ENCODE peak calls at places on chromosomes 11 and 22, in four cellular contexts. One of them, this sample, is unnamed.

GRCh38 chr22:37431811-37432707 is 4.8 kb upstream of the ELFN2 start:
- DNase-seq in kidney tubule cell: peak; percentile 100
- DNase-seq in stimulated activated naive B cell treated with anti-CD40 and anti-IgM and Interleukin-4, amounts not matched to agents 10 μg/mL and 1 μg/mL and 100 μg/mL, for 72 hours: no peak
- DNase-seq in SK-MEL-5: peak; percentile 44
- DNase-seq in this sample: no peak

GRCh38 chr11:112051768-112052167 is 22.0 kb downstream of the PIH1D2 start:
- DNase-seq in kidney tubule cell: no peak
- DNase-seq in stimulated activated naive B cell treated with anti-CD40 and anti-IgM and Interleukin-4, amounts not matched to agents 10 μg/mL and 1 μg/mL and 100 μg/mL, for 72 hours: no peak
- DNase-seq in SK-MEL-5: no peak
- DNase-seq in this sample: no peak

GRCh38 chr11:43377380-43377779 is 18.7 kb downstream of the TTC17 start:
- DNase-seq in kidney tubule cell: no peak
- DNase-seq in stimulated activated naive B cell treated with anti-CD40 and anti-IgM and Interleukin-4, amounts not matched to agents 10 μg/mL and 1 μg/mL and 100 μg/mL, for 72 hours: no peak
- DNase-seq in SK-MEL-5: no peak
- DNase-seq in this sample: no peak

GRCh38 chr11:70541176-70541575 is 142.8 kb downstream of the CTTN start:
- DNase-seq in kidney tubule cell: no peak
- DNase-seq in stimulated activated naive B cell treated with anti-CD40 and anti-IgM and Interleukin-4, amounts not matched to agents 10 μg/mL and 1 μg/mL and 100 μg/mL, for 72 hours: no peak
- DNase-seq in SK-MEL-5: no peak
- DNase-seq in this sample: no peak

GRCh38 chr11:126304457-126305072 is 705 bp downstream of the DCPS start:
- DNase-seq in kidney tubule cell: no peak
- DNase-seq in stimulated activated naive B cell treated with anti-CD40 and anti-IgM and Interleukin-4, amounts not matched to agents 10 μg/mL and 1 μg/mL and 100 μg/mL, for 72 hours: no peak
- DNase-seq in SK-MEL-5: no peak
- DNase-seq in this sample: no peak

GRCh38 chr22:44895296-44896055 is 114.3 kb downstream of the PHF21B start:
- DNase-seq in kidney tubule cell: no peak
- DNase-seq in stimulated activated naive B cell treated with anti-CD40 and anti-IgM and Interleukin-4, amounts not matched to agents 10 μg/mL and 1 μg/mL and 100 μg/mL, for 72 hours: no peak
- DNase-seq in SK-MEL-5: no peak
- DNase-seq in this sample: no peak

GRCh38 chr11:73265853-73266643 is 6.1 kb upstream of the P2RY6 start:
- DNase-seq in kidney tubule cell: no peak
- DNase-seq in stimulated activated naive B cell treated with anti-CD40 and anti-IgM and Interleukin-4, amounts not matched to agents 10 μg/mL and 1 μg/mL and 100 μg/mL, for 72 hours: no peak
- DNase-seq in SK-MEL-5: peak; percentile 52
- DNase-seq in this sample: no peak

GRCh38 chr11:63760487-63761079 is 8.0 kb downstream of the ZFTA start:
- DNase-seq in kidney tubule cell: no peak
- DNase-seq in stimulated activated naive B cell treated with anti-CD40 and anti-IgM and Interleukin-4, amounts not matched to agents 10 μg/mL and 1 μg/mL and 100 μg/mL, for 72 hours: no peak
- DNase-seq in SK-MEL-5: no peak
- DNase-seq in this sample: no peak

GRCh38 chr11:131668867-131669780 is 298.7 kb downstream of the NTM start:
- DNase-seq in kidney tubule cell: peak; percentile 71
- DNase-seq in stimulated activated naive B cell treated with anti-CD40 and anti-IgM and Interleukin-4, amounts not matched to agents 10 μg/mL and 1 μg/mL and 100 μg/mL, for 72 hours: no peak
- DNase-seq in SK-MEL-5: peak; percentile 67
- DNase-seq in this sample: peak; percentile 43

GRCh38 chr22:36026741-36027140 is 1.9 kb downstream of the RBFOX2 start:
- DNase-seq in kidney tubule cell: peak; percentile 44
- DNase-seq in stimulated activated naive B cell treated with anti-CD40 and anti-IgM and Interleukin-4, amounts not matched to agents 10 μg/mL and 1 μg/mL and 100 μg/mL, for 72 hours: no peak
- DNase-seq in SK-MEL-5: peak; percentile 47
- DNase-seq in this sample: no peak

GRCh38 chr11:58573451-58574104 is 2.1 kb downstream of the LPXN start:
- DNase-seq in kidney tubule cell: peak; percentile 85
- DNase-seq in stimulated activated naive B cell treated with anti-CD40 and anti-IgM and Interleukin-4, amounts not matched to agents 10 μg/mL and 1 μg/mL and 100 μg/mL, for 72 hours: peak; percentile 71
- DNase-seq in SK-MEL-5: peak; percentile 90
- DNase-seq in this sample: peak; percentile 70

GRCh38 chr11:128039140-128040021 is 548.0 kb downstream of the ETS1 start:
- DNase-seq in kidney tubule cell: peak; percentile 77
- DNase-seq in stimulated activated naive B cell treated with anti-CD40 and anti-IgM and Interleukin-4, amounts not matched to agents 10 μg/mL and 1 μg/mL and 100 μg/mL, for 72 hours: peak; percentile 21
- DNase-seq in SK-MEL-5: peak; percentile 2
- DNase-seq in this sample: peak; percentile 62

GRCh38 chr11:110908401-110909106 is 196.3 kb upstream of the ARHGAP20 start:
- DNase-seq in kidney tubule cell: peak; percentile 99
- DNase-seq in stimulated activated naive B cell treated with anti-CD40 and anti-IgM and Interleukin-4, amounts not matched to agents 10 μg/mL and 1 μg/mL and 100 μg/mL, for 72 hours: no peak
- DNase-seq in SK-MEL-5: no peak
- DNase-seq in this sample: no peak

GRCh38 chr11:86999859-87000753 is 37.6 kb upstream of the TMEM135 start:
- DNase-seq in kidney tubule cell: peak; percentile 32
- DNase-seq in stimulated activated naive B cell treated with anti-CD40 and anti-IgM and Interleukin-4, amounts not matched to agents 10 μg/mL and 1 μg/mL and 100 μg/mL, for 72 hours: no peak
- DNase-seq in SK-MEL-5: no peak
- DNase-seq in this sample: no peak

GRCh38 chr22:46245515-46245914 is 4.6 kb downstream of the CDPF1 start:
- DNase-seq in kidney tubule cell: peak; percentile 32
- DNase-seq in stimulated activated naive B cell treated with anti-CD40 and anti-IgM and Interleukin-4, amounts not matched to agents 10 μg/mL and 1 μg/mL and 100 μg/mL, for 72 hours: no peak
- DNase-seq in SK-MEL-5: no peak
- DNase-seq in this sample: no peak

GRCh38 chr22:38114484-38115398 is 4.3 kb upstream of the BAIAP2L2 start:
- DNase-seq in kidney tubule cell: peak; percentile 78
- DNase-seq in stimulated activated naive B cell treated with anti-CD40 and anti-IgM and Interleukin-4, amounts not matched to agents 10 μg/mL and 1 μg/mL and 100 μg/mL, for 72 hours: peak; percentile 59
- DNase-seq in SK-MEL-5: peak; percentile 87
- DNase-seq in this sample: peak; percentile 80

GRCh38 chr11:115616941-115617340 is 112.7 kb upstream of the CADM1 start:
- DNase-seq in kidney tubule cell: peak; percentile 96
- DNase-seq in stimulated activated naive B cell treated with anti-CD40 and anti-IgM and Interleukin-4, amounts not matched to agents 10 μg/mL and 1 μg/mL and 100 μg/mL, for 72 hours: no peak
- DNase-seq in SK-MEL-5: peak; percentile 86
- DNase-seq in this sample: no peak

GRCh38 chr11:60923326-60923725 is 934 bp upstream of the TMEM132A start:
- DNase-seq in kidney tubule cell: no peak
- DNase-seq in stimulated activated naive B cell treated with anti-CD40 and anti-IgM and Interleukin-4, amounts not matched to agents 10 μg/mL and 1 μg/mL and 100 μg/mL, for 72 hours: no peak
- DNase-seq in SK-MEL-5: no peak
- DNase-seq in this sample: no peak

GRCh38 chr11:134119094-134119493 is 50.2 kb downstream of the JAM3 start:
- DNase-seq in kidney tubule cell: no peak
- DNase-seq in stimulated activated naive B cell treated with anti-CD40 and anti-IgM and Interleukin-4, amounts not matched to agents 10 μg/mL and 1 μg/mL and 100 μg/mL, for 72 hours: no peak
- DNase-seq in SK-MEL-5: peak; percentile 11
- DNase-seq in this sample: no peak

GRCh38 chr22:36325163-36326031 is 62.4 kb downstream of the MYH9 start:
- DNase-seq in kidney tubule cell: peak; percentile 69
- DNase-seq in stimulated activated naive B cell treated with anti-CD40 and anti-IgM and Interleukin-4, amounts not matched to agents 10 μg/mL and 1 μg/mL and 100 μg/mL, for 72 hours: no peak
- DNase-seq in SK-MEL-5: no peak
- DNase-seq in this sample: no peak

GRCh38 chr11:133681901-133682300 is 149.6 kb upstream of the OPCML start:
- DNase-seq in kidney tubule cell: no peak
- DNase-seq in stimulated activated naive B cell treated with anti-CD40 and anti-IgM and Interleukin-4, amounts not matched to agents 10 μg/mL and 1 μg/mL and 100 μg/mL, for 72 hours: no peak
- DNase-seq in SK-MEL-5: no peak
- DNase-seq in this sample: no peak

This sample was measured in stimulated activated CD4-positive, alpha-beta T cell treated with anti-CD3 and anti-CD28 coated beads, Interleukin-4, amount 100 ng/mL, for 1 hour.